ENCODE peak calls at places on chromosome 3, in eight cellular contexts. M, F, Q, W, J, N, T and I are unnamed samples.

GRCh38 chr3:137420198-137420995 is 343.7 kb upstream of the SOX14 start:
- DNase-seq in M (no peak), F (no peak), Q (no peak), W (no peak), J (no peak), N (no peak), T (no peak), I (no peak)

GRCh38 chr3:89172150-89172549 is 64.7 kb downstream of the EPHA3 start:
- DNase-seq in M (no peak), F (no peak), Q (no peak), W (no peak), J (no peak), N (peak), T (no peak), I (no peak)

GRCh38 chr3:169666501-169667379 is 3.2 kb upstream of the MECOM start:
- DNase-seq in M (no peak), F (no peak), Q (no peak), W (no peak), J (no peak), N (peak), T (no peak), I (no peak)

GRCh38 chr3:179452166-179452544 is 885 bp upstream of the GNB4 start:
- DNase-seq in M (peak), F (peak), Q (no peak), W (no peak), J (no peak), N (no peak), T (no peak), I (peak)

GRCh38 chr3:97720417-97720816 is 44.1 kb upstream of the ARL6 start:
- DNase-seq in M (no peak), F (no peak), Q (no peak), W (no peak), J (no peak), N (no peak), T (no peak), I (no peak)

GRCh38 chr3:53065841-53066480 is 20.1 kb upstream of the SFMBT1 start:
- DNase-seq in M (no peak), F (no peak), Q (no peak), W (no peak), J (no peak), N (no peak), T (no peak), I (no peak)

GRCh38 chr3:8416965-8417364 is 84.7 kb upstream of the LMCD1 start:
- DNase-seq in M (peak), F (peak), Q (no peak), W (peak), J (peak), N (no peak), T (peak), I (no peak)

GRCh38 chr3:154194869-154195268 is 73.7 kb downstream of the ARHGEF26 start:
- DNase-seq in M (no peak), F (no peak), Q (no peak), W (no peak), J (no peak), N (no peak), T (no peak), I (no peak)

GRCh38 chr3:151557068-151557467 is 96.2 kb upstream of the IGSF10 start:
- DNase-seq in M (no peak), F (no peak), Q (no peak), W (no peak), J (no peak), N (no peak), T (no peak), I (no peak)

GRCh38 chr3:106683931-106684330 is 693.3 kb upstream of the CCDC54 start:
- DNase-seq in M (peak), F (no peak), Q (no peak), W (no peak), J (no peak), N (no peak), T (no peak), I (no peak)

GRCh38 chr3:186477876-186478275 is 66.3 kb downstream of the CRYGS start:
- DNase-seq in M (no peak), F (no peak), Q (no peak), W (no peak), J (no peak), N (no peak), T (no peak), I (no peak)

GRCh38 chr3:123034120-123034519 is 6.6 kb upstream of the SEMA5B start:
- DNase-seq in M (no peak), F (no peak), Q (no peak), W (no peak), J (no peak), N (no peak), T (no peak), I (no peak)

GRCh38 chr3:77887611-77888010 is 847.7 kb downstream of the ROBO2 start:
- DNase-seq in M (peak), F (peak), Q (no peak), W (no peak), J (no peak), N (no peak), T (no peak), I (no peak)

GRCh38 chr3:177905173-177905894 is 630.9 kb upstream of the KCNMB2 start:
- DNase-seq in M (peak), F (peak), Q (no peak), W (no peak), J (no peak), N (no peak), T (no peak), I (peak)

GRCh38 chr3:64354221-64354620 is 129.0 kb upstream of the PRICKLE2 start:
- DNase-seq in M (peak), F (peak), Q (no peak), W (no peak), J (no peak), N (no peak), T (no peak), I (peak)

GRCh38 chr3:190848891-190849290 is 13.6 kb downstream of the GMNC start:
- DNase-seq in M (peak), F (no peak), Q (no peak), W (no peak), J (no peak), N (no peak), T (no peak), I (peak)

GRCh38 chr3:23686535-23686934 is 119.2 kb upstream of the UBE2E1 start:
- DNase-seq in M (no peak), F (no peak), Q (no peak), W (no peak), J (no peak), N (no peak), T (no peak), I (no peak)
- H3K9ac ChIP-seq in M (no peak), F (peak), Q (no peak), W (no peak), J (no peak), N (no peak), T (no peak), I (peak)

GRCh38 chr3:58963928-58964497 is 85.8 kb downstream of the CFAP20DC start:
- DNase-seq in M (peak), F (no peak), Q (no peak), W (no peak), J (no peak), N (no peak), T (no peak), I (no peak)
- H3K9ac ChIP-seq in M (no peak), F (peak), Q (no peak), W (no peak), J (no peak), N (no peak), T (no peak), I (no peak)

DNA sequence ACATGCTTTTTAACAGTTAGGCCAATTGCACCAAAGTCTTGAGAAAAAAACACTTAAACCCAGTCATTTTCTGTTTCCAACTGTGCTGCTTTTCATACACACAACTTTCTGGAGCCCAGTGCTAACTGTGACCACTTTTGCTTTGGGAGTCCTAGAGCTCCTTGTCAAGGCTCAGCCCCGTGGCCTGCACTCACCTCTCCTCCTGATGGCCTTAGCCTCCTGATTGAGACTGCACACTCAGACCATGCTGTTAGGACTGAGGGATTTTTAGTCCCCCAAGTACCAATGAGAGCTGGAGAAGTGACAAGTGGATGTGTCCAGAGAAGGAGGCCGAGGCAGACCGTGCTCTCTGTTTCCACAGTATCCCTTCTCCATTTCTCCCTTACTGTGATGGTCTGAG is 15.2 kb upstream of the RARRES1 start:
- DNase-seq in M (no peak), F (no peak), Q (no peak), W (no peak), J (no peak), N (no peak), T (no peak), I (no peak)
- H3K9ac ChIP-seq in M (no peak), F (no peak), Q (no peak), W (no peak), J (no peak), N (no peak), T (peak), I (no peak)

GRCh38 chr3:157502916-157503620 is at the start of gene VEPH1:
- DNase-seq in M (peak), F (peak), Q (no peak), W (peak), J (no peak), N (peak), T (no peak), I (peak)

GRCh38 chr3:157501863-157502262 is 1.4 kb downstream of the VEPH1 start:
- DNase-seq in M (no peak), F (no peak), Q (no peak), W (no peak), J (no peak), N (peak), T (no peak), I (no peak)

GRCh38 chr3:157498374-157498773 is 4.8 kb downstream of the VEPH1 start:
- DNase-seq in M (no peak), F (no peak), Q (no peak), W (no peak), J (no peak), N (no peak), T (no peak), I (no peak)

GRCh38 chr3:157499342-157499963 is 3.8 kb downstream of the VEPH1 start:
- DNase-seq in M (peak), F (peak), Q (peak), W (peak), J (no peak), N (peak), T (no peak), I (peak)

DNA sequence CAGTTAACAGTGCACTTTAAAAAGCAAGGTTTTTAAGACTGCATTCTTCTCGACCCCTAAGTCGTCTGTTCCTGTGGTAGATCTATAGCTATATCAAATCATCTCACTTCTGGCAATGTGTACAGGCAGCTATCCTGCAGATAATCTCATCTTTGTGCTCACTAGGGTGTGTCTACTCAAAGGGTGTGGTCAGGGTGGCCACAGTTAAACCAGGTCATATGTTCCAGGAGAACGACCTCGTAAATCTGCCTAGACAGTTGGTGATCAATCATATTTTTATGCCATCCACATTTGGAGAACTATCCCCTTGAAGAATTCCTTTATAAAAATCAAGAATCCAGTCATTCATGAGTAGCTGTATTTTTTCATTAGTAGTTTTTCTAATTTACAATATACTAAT is 3.0 kb downstream of the VEPH1 start:
- DNase-seq in M (no peak), F (no peak), Q (no peak), W (peak), J (no peak), N (no peak), T (no peak), I (no peak)
- H3K9ac ChIP-seq in M (no peak), F (peak), Q (no peak), W (no peak), J (no peak), N (no peak), T (no peak), I (no peak)